ENCODE peak calls at places on chromosomes 13 and 19, in eight cellular contexts. One of them, this sample, is unnamed.
A peak's percentile ranks its signal among the peaks of the same experiment; 100 is the strongest.

GRCh38 chr13:106172176-106172905 is 363.1 kb downstream of the EFNB2 start:
- DNase-seq in stomach: no peak
- DNase-seq in esophagus muscularis mucosa: no peak
- DNase-seq in H1: no peak
- DNase-seq in transverse colon: no peak
- DNase-seq in suprapubic skin: no peak
- DNase-seq in A549: no peak
- DNase-seq in ovary: no peak
- DNase-seq in this sample: no peak

GRCh38 chr13:83184819-83185218 is 697.5 kb downstream of the SLITRK1 start:
- DNase-seq in stomach: no peak
- DNase-seq in esophagus muscularis mucosa: no peak
- DNase-seq in H1: no peak
- DNase-seq in transverse colon: no peak
- DNase-seq in suprapubic skin: no peak
- DNase-seq in A549: no peak
- DNase-seq in ovary: no peak
- DNase-seq in this sample: no peak

GRCh38 chr19:10408511-10409291 is 5.4 kb upstream of the CDC37 start:
- DNase-seq in stomach: no peak
- DNase-seq in esophagus muscularis mucosa: no peak
- DNase-seq in H1: no peak
- DNase-seq in transverse colon: peak; percentile 62
- DNase-seq in suprapubic skin: no peak
- DNase-seq in A549: no peak
- DNase-seq in ovary: no peak
- DNase-seq in this sample: no peak

GRCh38 chr19:14957464-14957863 is 16.2 kb downstream of the OR7C2 start:
- DNase-seq in stomach: no peak
- DNase-seq in esophagus muscularis mucosa: no peak
- DNase-seq in H1: no peak
- DNase-seq in transverse colon: no peak
- DNase-seq in suprapubic skin: no peak
- DNase-seq in A549: no peak
- DNase-seq in ovary: no peak
- DNase-seq in this sample: no peak

GRCh38 chr13:46530084-46530935 is 22.7 kb upstream of the LRCH1 start:
- DNase-seq in stomach: no peak
- DNase-seq in esophagus muscularis mucosa: no peak
- DNase-seq in H1: no peak
- DNase-seq in transverse colon: no peak
- DNase-seq in suprapubic skin: no peak
- DNase-seq in A549: peak; percentile 27
- DNase-seq in ovary: no peak
- DNase-seq in this sample: no peak

GRCh38 chr13:64314286-64314685 is 2898.6 kb upstream of the PCDH20 start:
- DNase-seq in stomach: no peak
- DNase-seq in esophagus muscularis mucosa: no peak
- DNase-seq in H1: no peak
- DNase-seq in transverse colon: no peak
- DNase-seq in suprapubic skin: no peak
- DNase-seq in A549: no peak
- DNase-seq in ovary: no peak
- DNase-seq in this sample: no peak

GRCh38 chr19:45168767-45169351 is 8.1 kb upstream of the NKPD1 start:
- DNase-seq in stomach: no peak
- DNase-seq in esophagus muscularis mucosa: no peak
- DNase-seq in H1: no peak
- DNase-seq in transverse colon: no peak
- DNase-seq in suprapubic skin: no peak
- DNase-seq in A549: no peak
- DNase-seq in ovary: no peak
- DNase-seq in this sample: no peak

GRCh38 chr13:107883561-107884175 is 331.7 kb downstream of the LIG4 start:
- DNase-seq in stomach: no peak
- DNase-seq in esophagus muscularis mucosa: no peak
- DNase-seq in H1: no peak
- DNase-seq in transverse colon: no peak
- DNase-seq in suprapubic skin: no peak
- DNase-seq in A549: no peak
- DNase-seq in ovary: no peak
- DNase-seq in this sample: no peak

GRCh38 chr19:15280915-15281683 is 48.9 kb upstream of the EPHX3 start:
- DNase-seq in stomach: peak; percentile 75
- DNase-seq in esophagus muscularis mucosa: peak; percentile 97
- DNase-seq in H1: no peak
- DNase-seq in transverse colon: peak; percentile 69
- DNase-seq in suprapubic skin: peak; percentile 89
- DNase-seq in A549: peak; percentile 30
- DNase-seq in ovary: peak; percentile 80
- DNase-seq in this sample: peak; percentile 71

GRCh38 chr13:51500687-51501086 is 47.9 kb upstream of the INTS6 start:
- DNase-seq in stomach: no peak
- DNase-seq in esophagus muscularis mucosa: no peak
- DNase-seq in H1: no peak
- DNase-seq in transverse colon: no peak
- DNase-seq in suprapubic skin: no peak
- DNase-seq in A549: no peak
- DNase-seq in ovary: no peak
- DNase-seq in this sample: no peak

GRCh38 chr19:19109601-19110000 is 28.7 kb downstream of the TMEM161A start:
- DNase-seq in stomach: no peak
- DNase-seq in esophagus muscularis mucosa: no peak
- DNase-seq in H1: no peak
- DNase-seq in transverse colon: no peak
- DNase-seq in suprapubic skin: no peak
- DNase-seq in A549: no peak
- DNase-seq in ovary: no peak
- DNase-seq in this sample: no peak

GRCh38 chr13:44493213-44493812 is 82.8 kb downstream of the TSC22D1 start:
- DNase-seq in stomach: no peak
- DNase-seq in esophagus muscularis mucosa: no peak
- DNase-seq in H1: no peak
- DNase-seq in transverse colon: no peak
- DNase-seq in suprapubic skin: no peak
- DNase-seq in A549: no peak
- DNase-seq in ovary: no peak
- DNase-seq in this sample: no peak

DNA sequence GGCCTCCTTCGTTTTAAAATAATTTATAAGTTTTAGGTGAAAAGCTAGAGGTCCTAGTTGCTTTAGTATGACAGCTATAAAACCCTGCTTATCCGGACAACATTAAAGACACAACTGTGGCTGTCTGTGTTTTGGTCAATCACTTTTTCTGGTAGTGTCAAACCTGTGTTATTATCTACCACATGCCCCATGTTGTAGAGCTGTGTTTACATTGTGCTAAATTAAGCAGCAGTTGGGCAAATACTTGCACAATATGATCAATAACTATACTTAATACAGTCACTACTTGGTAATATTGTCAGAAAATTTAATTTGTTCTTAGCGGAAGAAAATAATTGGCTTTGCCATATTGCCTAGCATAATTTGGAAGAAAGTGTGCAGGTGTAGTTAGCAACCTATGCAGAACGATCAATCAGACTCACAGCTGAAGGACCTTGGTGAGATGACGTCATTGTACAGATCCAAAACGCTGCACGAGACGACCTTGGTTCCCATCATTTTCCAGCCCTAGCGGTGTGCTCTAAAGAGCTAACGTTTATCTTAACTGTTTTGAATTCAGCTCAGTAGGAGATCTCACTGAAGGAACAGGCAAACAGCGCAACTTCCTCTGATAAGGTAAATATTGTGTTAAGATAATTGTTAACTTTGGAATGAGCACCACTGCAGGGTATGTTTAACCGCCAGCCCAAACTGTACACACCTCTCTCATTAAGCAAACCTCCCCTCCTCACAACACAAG is 476.6 kb downstream of the IRS2 start:
- DNase-seq in stomach: peak; percentile 43
- DNase-seq in esophagus muscularis mucosa: no peak
- DNase-seq in H1: no peak
- DNase-seq in transverse colon: no peak
- DNase-seq in suprapubic skin: no peak
- DNase-seq in A549: peak; percentile 85
- DNase-seq in ovary: no peak
- DNase-seq in this sample: no peak
- TF ChIP-seq EP300 in stomach: no peak
- TF ChIP-seq EP300 in esophagus muscularis mucosa: no peak
- TF ChIP-seq EP300 in H1: no peak
- TF ChIP-seq EP300 in transverse colon: no peak
- TF ChIP-seq EP300 in suprapubic skin: no peak
- TF ChIP-seq EP300 in A549: peak; percentile 39
- TF ChIP-seq EP300 in ovary: no peak
- TF ChIP-seq EP300 in this sample: no peak

GRCh38 chr13:99970761-99971575 is 599 bp downstream of the ZIC5 start:
- DNase-seq in stomach: no peak
- DNase-seq in esophagus muscularis mucosa: no peak
- DNase-seq in H1: no peak
- DNase-seq in transverse colon: no peak
- DNase-seq in suprapubic skin: no peak
- DNase-seq in A549: peak; percentile 61
- DNase-seq in ovary: no peak
- DNase-seq in this sample: no peak
- TF ChIP-seq POLR2A in stomach: no peak
- TF ChIP-seq POLR2A in esophagus muscularis mucosa: no peak
- TF ChIP-seq POLR2A in H1: peak; percentile 56
- TF ChIP-seq POLR2A in transverse colon: no peak
- TF ChIP-seq POLR2A in suprapubic skin: no peak
- TF ChIP-seq POLR2A in A549: peak; percentile 61
- TF ChIP-seq POLR2A in ovary: no peak
- TF ChIP-seq POLR2A in this sample: no peak

GRCh38 chr19:48616041-48616436 is 1.2 kb upstream of the FAM83E start:
- DNase-seq in stomach: no peak
- DNase-seq in esophagus muscularis mucosa: no peak
- DNase-seq in H1: no peak
- DNase-seq in transverse colon: no peak
- DNase-seq in suprapubic skin: no peak
- DNase-seq in A549: no peak
- DNase-seq in ovary: no peak
- DNase-seq in this sample: no peak

GRCh38 chr19:48616491-48617056 is 1.7 kb upstream of the FAM83E start:
- DNase-seq in stomach: no peak
- DNase-seq in esophagus muscularis mucosa: no peak
- DNase-seq in H1: no peak
- DNase-seq in transverse colon: no peak
- DNase-seq in suprapubic skin: no peak
- DNase-seq in A549: no peak
- DNase-seq in ovary: no peak
- DNase-seq in this sample: no peak

GRCh38 chr19:48613852-48614435 is 932 bp downstream of the FAM83E start:
- DNase-seq in stomach: no peak
- DNase-seq in esophagus muscularis mucosa: no peak
- DNase-seq in H1: no peak
- DNase-seq in transverse colon: no peak
- DNase-seq in suprapubic skin: no peak
- DNase-seq in A549: no peak
- DNase-seq in ovary: no peak
- DNase-seq in this sample: no peak

GRCh38 chr19:48614436-48615144 is at the start of gene FAM83E:
- DNase-seq in stomach: peak; percentile 90
- DNase-seq in esophagus muscularis mucosa: no peak
- DNase-seq in H1: no peak
- DNase-seq in transverse colon: peak; percentile 96
- DNase-seq in suprapubic skin: peak; percentile 72
- DNase-seq in A549: peak; percentile 61
- DNase-seq in ovary: no peak
- DNase-seq in this sample: no peak

DNA sequence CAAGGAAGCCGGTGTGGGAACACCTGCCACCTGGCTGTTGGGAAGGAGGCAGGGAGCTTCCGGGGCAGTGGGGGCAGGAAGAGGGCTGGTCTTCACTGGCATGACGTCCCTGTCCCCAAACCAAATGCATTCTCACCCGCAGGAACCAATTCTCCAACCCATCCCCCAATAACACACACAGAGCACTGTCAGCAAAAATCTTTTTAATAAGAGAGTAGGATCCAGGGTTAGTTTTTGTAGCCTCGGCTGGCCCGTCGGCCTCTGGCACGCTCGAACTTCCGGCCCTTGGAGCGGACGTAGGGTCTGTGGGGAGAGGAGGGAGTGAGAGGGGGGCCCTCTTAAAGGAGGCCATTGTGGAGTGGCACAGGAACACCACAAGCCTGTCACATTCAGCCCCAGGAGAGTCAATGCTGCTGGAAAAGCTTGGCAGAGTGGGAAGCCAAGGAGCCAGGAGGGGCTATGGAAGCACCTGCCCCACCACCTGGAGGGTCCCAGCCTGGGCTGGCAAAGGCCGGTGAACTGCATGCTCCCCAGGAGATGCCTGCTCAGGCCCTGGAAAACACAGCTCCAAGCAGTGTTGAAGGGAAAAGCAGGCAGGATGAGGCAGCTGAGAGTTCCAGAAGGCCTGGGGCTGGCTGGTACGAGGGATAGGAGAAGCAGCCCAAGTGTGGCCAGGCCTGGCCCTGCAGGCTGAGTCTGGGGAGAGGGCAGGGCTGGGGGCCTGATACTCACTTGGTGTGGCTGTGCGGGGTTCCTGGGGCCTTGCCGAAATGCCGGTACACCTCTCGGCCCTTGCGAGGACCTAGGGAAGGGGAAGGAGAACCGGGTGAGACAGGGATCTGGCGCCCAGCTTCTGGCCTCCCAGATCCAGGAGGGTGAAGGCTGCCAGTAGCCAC is 517 bp upstream of the FAM83E start:
- DNase-seq in stomach: no peak
- DNase-seq in esophagus muscularis mucosa: no peak
- DNase-seq in H1: no peak
- DNase-seq in transverse colon: no peak
- DNase-seq in suprapubic skin: no peak
- DNase-seq in A549: no peak
- DNase-seq in ovary: no peak
- DNase-seq in this sample: no peak
- H3K27ac ChIP-seq in stomach: peak overlapping the region; percentile 93
- H3K27ac ChIP-seq in esophagus muscularis mucosa: no peak overlapping the region
- H3K27ac ChIP-seq in H1: peak overlapping the region; percentile 80
- H3K27ac ChIP-seq in transverse colon: peak overlapping the region; percentile 90
- H3K27ac ChIP-seq in suprapubic skin: peak overlapping the region; percentile 27
- H3K27ac ChIP-seq in A549: peak overlapping the region; percentile 90
- H3K27ac ChIP-seq in ovary: no peak overlapping the region
- H3K27ac ChIP-seq in this sample: peak overlapping the region; percentile 73

DNA sequence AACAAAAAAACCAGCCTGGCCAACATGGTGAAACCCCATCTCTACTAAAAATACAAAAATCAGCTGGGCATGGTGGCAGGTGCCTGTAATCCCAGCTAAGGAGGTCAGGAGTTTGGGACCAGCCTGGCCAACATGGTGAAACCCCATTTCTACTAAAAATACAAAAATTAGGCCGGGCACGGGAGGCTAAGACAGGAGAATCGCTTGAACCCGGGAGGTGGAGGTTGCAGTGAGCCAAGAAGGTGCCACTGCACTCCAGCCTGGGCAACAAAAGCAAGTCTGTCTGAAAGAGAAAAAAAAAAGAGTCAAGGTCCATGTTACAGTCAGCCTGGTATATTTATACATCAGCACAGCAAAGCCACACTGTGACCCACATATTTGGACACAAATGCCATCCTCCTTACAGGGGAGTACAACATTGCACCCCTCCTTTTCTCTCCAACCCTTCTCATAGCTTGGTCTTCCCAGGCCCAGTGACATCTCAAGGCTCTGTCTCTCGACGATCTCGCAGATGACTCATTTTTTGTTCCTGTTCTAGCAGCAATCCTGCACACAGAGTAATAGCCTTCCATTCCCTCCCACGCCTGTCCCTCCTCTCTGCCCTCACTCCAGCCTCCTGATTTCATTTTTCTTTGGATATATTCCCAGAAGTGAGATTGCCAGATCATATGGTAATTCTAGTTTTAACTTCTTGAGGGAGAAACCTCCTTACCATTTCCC is 21.0 kb upstream of the DPP9 start:
- DNase-seq in stomach: no peak
- DNase-seq in esophagus muscularis mucosa: no peak
- DNase-seq in H1: no peak
- DNase-seq in transverse colon: no peak
- DNase-seq in suprapubic skin: no peak
- DNase-seq in A549: peak; percentile 52
- DNase-seq in ovary: peak; percentile 57
- DNase-seq in this sample: no peak
- TF ChIP-seq EP300 in stomach: no peak
- TF ChIP-seq EP300 in esophagus muscularis mucosa: no peak
- TF ChIP-seq EP300 in H1: no peak
- TF ChIP-seq EP300 in transverse colon: no peak
- TF ChIP-seq EP300 in suprapubic skin: no peak
- TF ChIP-seq EP300 in A549: no peak
- TF ChIP-seq EP300 in ovary: no peak
- TF ChIP-seq EP300 in this sample: peak; percentile 56

This sample was measured in tibial nerve.